ENCODE peak calls at places on chromosomes 7 and 10, in five cellular contexts. Z is esophagus squamous epithelium, E is thoracic aorta, X is A673, Q is neural progenitor cell. W is an unnamed sample. For H3K9me3 and H3K4me1, the result is how much of the 10 kb centered on the place peaks cover.

GRCh38 chr10:16828731-16829175 is 11.5 kb upstream of the RSU1 start:
- DNase-seq in Z (no peak), E (no peak), X (no peak), Q (no peak), W (no peak)

GRCh38 chr10:36475746-36476145 is 649.7 kb upstream of the ANKRD30A start:
- DNase-seq in Z (no peak), E (no peak), X (no peak), Q (no peak), W (no peak)

GRCh38 chr7:70193514-70193913 is 595.2 kb downstream of the AUTS2 start:
- DNase-seq in Z (no peak), E (no peak), X (peak), Q (no peak), W (no peak)

GRCh38 chr7:29284586-29285450 is 90.2 kb downstream of the CHN2 start:
- DNase-seq in Z (no peak), E (no peak), X (no peak), Q (no peak), W (no peak)

GRCh38 chr7:2451171-2452073 is 24.8 kb downstream of the GRIFIN start:
- DNase-seq in Z (no peak), E (peak), X (peak), Q (peak), W (peak)

GRCh38 chr10:133068741-133069525 is 18.8 kb upstream of the ADGRA1 start:
- DNase-seq in Z (no peak), E (no peak), X (no peak), Q (no peak), W (no peak)

GRCh38 chr7:47326808-47327207 is 255.1 kb downstream of the TNS3 start:
- DNase-seq in Z (no peak), E (no peak), X (no peak), Q (peak), W (no peak)

GRCh38 chr7:64951250-64951848 is 39.5 kb downstream of the ZNF117 start:
- DNase-seq in Z (no peak), E (no peak), X (peak), Q (peak), W (no peak)

GRCh38 chr10:13971586-13972475 is 358.9 kb downstream of the FRMD4A start:
- DNase-seq in Z (no peak), E (no peak), X (no peak), Q (no peak), W (no peak)

GRCh38 chr10:60914676-60915075 is 29.3 kb downstream of the RHOBTB1 start:
- DNase-seq in Z (no peak), E (no peak), X (no peak), Q (no peak), W (no peak)

GRCh38 chr7:107118109-107118900 is 50.5 kb upstream of the HBP1 start:
- DNase-seq in Z (no peak), E (no peak), X (no peak), Q (no peak), W (no peak)

GRCh38 chr10:95403690-95404459 is 113.1 kb upstream of the PDLIM1 start:
- DNase-seq in Z (no peak), E (no peak), X (no peak), Q (no peak), W (no peak)

GRCh38 chr10:119235381-119235780 is 28.0 kb downstream of the GRK5 start:
- DNase-seq in Z (no peak), E (no peak), X (peak), Q (no peak), W (no peak)

GRCh38 chr7:144869072-144869471 is 33.2 kb upstream of the TPK1 start:
- DNase-seq in Z (no peak), E (no peak), X (no peak), Q (no peak), W (no peak)

GRCh38 chr7:113790025-113790424 is 128.8 kb downstream of the PPP1R3A start:
- DNase-seq in Z (no peak), E (no peak), X (no peak), Q (no peak), W (no peak)

GRCh38 chr7:23397241-23397640 is 73.0 kb downstream of the IGF2BP3 start:
- DNase-seq in Z (no peak), E (no peak), X (no peak), Q (no peak), W (no peak)

GRCh38 chr7:51188987-51189386 is 127.6 kb downstream of the COBL start:
- DNase-seq in Z (no peak), E (no peak), X (no peak), Q (no peak), W (no peak)

GRCh38 chr7:46957195-46957594 is 624.7 kb downstream of the TNS3 start:
- DNase-seq in Z (no peak), E (no peak), X (no peak), Q (no peak), W (no peak)

GRCh38 chr10:123649672-123650071 is 16.5 kb upstream of the GPR26 start:
- DNase-seq in Z (no peak), E (no peak), X (no peak), Q (no peak), W (no peak)

GRCh38 chr7:70696139-70696782 is 435.7 kb upstream of the GALNT17 start:
- DNase-seq in Z (no peak), E (no peak), X (no peak), Q (peak), W (no peak)

GRCh38 chr10:132033632-132034031 is 32.1 kb upstream of the JAKMIP3 start:
- DNase-seq in Z (no peak), E (no peak), X (no peak), Q (no peak), W (no peak)

GRCh38 chr10:121684276-121684675 is 86.0 kb upstream of the FGFR2 start:
- DNase-seq in Z (no peak), E (no peak), X (no peak), Q (no peak), W (no peak)

DNA sequence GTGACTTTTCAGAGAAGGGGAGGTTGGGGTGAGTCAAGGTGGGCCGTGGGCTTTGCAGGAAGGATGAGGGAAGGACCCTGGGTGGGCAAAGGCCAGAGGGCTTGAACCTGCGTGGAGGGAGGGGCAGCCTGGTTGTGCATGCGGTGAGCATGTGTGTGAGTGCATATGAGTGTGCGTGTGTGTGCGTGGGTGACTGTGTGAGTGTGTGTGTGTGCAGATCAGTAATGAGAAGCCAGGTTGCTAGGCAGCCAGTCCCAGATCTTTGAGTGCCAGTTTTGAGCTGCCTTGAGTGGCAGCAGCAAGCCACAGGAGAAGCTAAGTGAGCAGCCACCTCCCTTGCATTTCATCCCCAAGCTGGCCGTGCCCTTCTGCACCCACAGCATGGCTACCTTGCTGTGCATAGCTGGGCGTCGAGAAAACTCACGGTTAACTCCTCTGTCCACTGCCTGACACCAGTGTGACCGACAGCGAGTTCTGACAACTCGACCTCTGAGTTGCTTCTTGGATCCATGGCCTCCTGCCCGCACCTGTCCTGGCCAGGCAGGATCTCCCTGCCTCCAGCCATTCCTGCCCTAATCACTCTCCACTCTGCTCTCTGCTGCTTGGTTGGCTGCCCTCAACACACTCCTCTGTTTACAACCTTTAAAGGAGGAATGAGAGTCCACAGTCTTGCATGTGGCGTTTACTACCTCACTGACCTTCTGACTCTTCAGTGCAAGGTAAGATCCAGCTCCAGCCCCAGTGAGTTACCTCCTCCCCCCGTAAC is 775.4 kb downstream of the TYW1 start:
- DNase-seq in Z (no peak), E (no peak), X (no peak), Q (no peak), W (no peak)
- H3K9me3 ChIP-seq in Z (under half), E (under half), X (under half), Q (under half), W (under half)

DNA sequence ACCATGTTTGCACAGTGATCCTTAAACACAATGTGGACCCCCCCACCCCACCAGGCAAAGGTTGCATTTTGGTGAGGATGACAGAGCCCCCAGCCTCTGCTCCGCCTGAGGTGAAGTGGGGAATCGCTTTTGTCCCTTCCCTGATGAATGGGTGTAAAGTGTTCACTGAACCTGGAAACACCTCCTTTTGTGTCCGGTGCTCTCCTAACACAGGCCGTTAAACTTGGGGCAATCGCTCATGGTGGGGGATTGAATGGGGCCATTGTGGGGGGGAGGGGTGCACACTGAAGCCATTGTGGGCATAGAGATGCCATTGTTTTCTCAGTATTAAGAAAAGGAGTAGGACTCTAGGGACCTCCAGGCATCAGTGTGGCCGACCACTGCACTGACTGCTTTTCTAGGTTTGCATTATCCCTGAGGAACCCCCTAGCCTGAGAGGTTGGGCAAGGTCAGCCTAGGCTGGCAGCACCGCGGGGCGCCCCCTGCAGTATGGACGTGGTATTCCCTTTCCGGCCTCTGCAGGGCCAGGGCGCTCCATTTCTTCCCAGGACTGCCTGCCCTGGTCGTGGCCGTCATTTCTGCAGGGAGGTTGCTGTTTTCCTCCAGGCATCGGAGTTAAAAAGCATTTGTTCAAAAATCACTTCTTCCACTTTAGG is 158.3 kb downstream of the TCF7L2 start:
- DNase-seq in Z (no peak), E (no peak), X (peak), Q (peak), W (no peak)
- H3K4me1 ChIP-seq in Z (half or more), E (under half), X (under half), Q (under half), W (under half)

GRCh38 chr10:101856626-101857025 is 13.0 kb upstream of the KCNIP2 start:
- DNase-seq in Z (no peak), E (no peak), X (no peak), Q (no peak), W (no peak)
- H3K27ac ChIP-seq in Z (no peak), E (no peak), X (no peak), Q (no peak), W (no peak)

GRCh38 chr7:104127204-104127603 is 80.6 kb downstream of the ORC5 start:
- DNase-seq in Z (no peak), E (no peak), X (no peak), Q (no peak), W (no peak)

GRCh38 chr7:104123786-104124185 is 84.0 kb downstream of the ORC5 start:
- DNase-seq in Z (no peak), E (no peak), X (no peak), Q (no peak), W (no peak)

GRCh38 chr7:104124893-104125292 is 82.9 kb downstream of the ORC5 start:
- DNase-seq in Z (no peak), E (no peak), X (no peak), Q (no peak), W (no peak)

GRCh38 chr7:104126411-104126841 is 81.4 kb downstream of the ORC5 start:
- DNase-seq in Z (no peak), E (no peak), X (peak), Q (peak), W (no peak)

DNA sequence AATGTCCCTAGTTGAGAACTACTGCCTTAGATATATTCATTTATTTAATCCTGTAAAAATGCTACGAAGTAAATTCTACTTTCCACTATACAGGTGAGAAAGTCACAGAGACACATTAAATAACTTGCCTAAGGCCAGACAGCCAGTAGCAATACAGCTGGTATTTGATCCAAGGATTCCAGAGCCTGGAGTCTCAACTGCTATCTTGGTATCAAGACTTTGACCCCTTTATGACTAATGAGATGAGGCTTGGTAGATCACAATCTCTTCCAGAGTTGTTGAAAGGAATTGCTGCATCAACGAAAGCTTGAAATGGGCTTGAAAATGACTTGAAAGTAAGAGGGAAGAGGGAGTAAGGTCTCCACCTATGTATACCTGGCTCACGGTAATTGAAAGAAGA is 83.3 kb downstream of the ORC5 start:
- DNase-seq in Z (no peak), E (no peak), X (no peak), Q (no peak), W (no peak)
- H3K9me3 ChIP-seq in Z (under half), E (under half), X (under half), Q (under half), W (under half)

GRCh38 chr10:6578221-6579192 is 1.6 kb downstream of the PRKCQ start:
- DNase-seq in Z (no peak), E (no peak), X (no peak), Q (peak), W (no peak)
- H3K4me1 ChIP-seq in Z (under half), E (under half), X (under half), Q (under half), W (half or more)

DNA sequence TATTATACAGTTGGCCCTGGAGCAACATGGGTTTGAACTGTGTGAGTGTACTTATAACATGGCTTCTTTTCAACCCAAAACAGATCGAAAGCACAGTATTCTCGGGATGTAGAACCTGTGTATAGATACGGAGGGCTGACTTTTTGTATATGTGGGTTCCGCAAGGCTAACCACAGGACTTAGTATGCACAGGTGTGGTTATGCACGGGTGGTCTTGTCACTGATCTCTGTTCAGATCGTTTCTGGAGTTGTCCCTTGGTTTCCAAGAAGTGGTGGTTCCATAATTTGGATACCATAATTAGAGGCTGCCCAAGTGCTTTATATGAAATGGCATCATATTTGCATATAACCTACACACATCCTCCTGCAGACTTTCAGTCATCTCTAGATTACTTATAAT is 10.9 kb upstream of the BHLHA15 start:
- DNase-seq in Z (no peak), E (no peak), X (no peak), Q (no peak), W (no peak)
- H3K27ac ChIP-seq in Z (no peak), E (no peak), X (no peak), Q (no peak), W (no peak)

GRCh38 chr7:24920702-24921679 is 59.0 kb downstream of the OSBPL3 start:
- DNase-seq in Z (no peak), E (no peak), X (no peak), Q (peak), W (no peak)
- H3K9me3 ChIP-seq in Z (under half), E (under half), X (under half), Q (under half), W (under half)

GRCh38 chr10:110818311-110819257 is 53.1 kb upstream of the PDCD4 start:
- DNase-seq in Z (no peak), E (no peak), X (no peak), Q (no peak), W (no peak)
- H3K4me1 ChIP-seq in Z (half or more), E (under half), X (under half), Q (under half), W (under half)